ENCODE peak calls at places on chromosome 9, in ten cellular contexts. N, Q, O, M, F, D, K, T, H and L are unnamed samples.
A peak's percentile ranks its signal among the peaks of the same experiment; 100 is the strongest.

GRCh38 chr9:120386390-120387131 is 193.4 kb downstream of the CDK5RAP2 start:
- DNase-seq in M (no peak), F (no peak), D (no peak), H (peak; percentile 60), O (no peak), N (no peak), Q (no peak), K (peak; percentile 85), T (no peak), L (no peak)

GRCh38 chr9:90342607-90343006 is 300.0 kb downstream of the DIRAS2 start:
- DNase-seq in D (no peak), Q (no peak), F (no peak), T (no peak), M (no peak), O (no peak), H (no peak), K (no peak), N (no peak), L (no peak)

GRCh38 chr9:136582977-136583735 is 37.3 kb upstream of the NOTCH1 start:
- DNase-seq in H (no peak), K (no peak), D (no peak), F (no peak), O (no peak), M (no peak), N (peak; percentile 95), Q (no peak), T (no peak), L (no peak)

GRCh38 chr9:133470988-133471387 is 7.9 kb downstream of the SLC2A6 start:
- DNase-seq in M (no peak), F (no peak), K (no peak), D (no peak), O (no peak), Q (no peak), H (no peak), T (no peak), N (no peak), L (no peak)

GRCh38 chr9:18396102-18396728 is 77.7 kb upstream of the ADAMTSL1 start:
- DNase-seq in K (peak; percentile 70), D (peak; percentile 30), Q (no peak), T (no peak), M (no peak), H (peak; percentile 54), O (peak; percentile 15), F (peak; percentile 34), N (peak; percentile 27), L (no peak)

GRCh38 chr9:37311938-37312730 is 110.4 kb upstream of the GRHPR start:
- DNase-seq in Q (no peak), D (peak; percentile 59), F (peak; percentile 83), N (no peak), H (peak; percentile 77), T (no peak), K (no peak), O (peak; percentile 28), M (no peak), L (peak; percentile 69)

GRCh38 chr9:38651400-38652042 is 31.1 kb upstream of the ANKRD18A start:
- DNase-seq in K (no peak), Q (no peak), F (no peak), M (no peak), H (no peak), N (no peak), D (no peak), O (no peak), T (no peak), L (no peak)

GRCh38 chr9:92762781-92763708 is 1.6 kb downstream of the BICD2 start:
- DNase-seq in N (no peak), T (no peak), F (no peak), D (no peak), O (no peak), H (no peak), M (no peak), Q (no peak), K (no peak), L (no peak)

GRCh38 chr9:77893706-77894105 is 137.9 kb downstream of the GNAQ start:
- DNase-seq in K (no peak), F (no peak), O (no peak), D (no peak), N (no peak), Q (no peak), M (no peak), T (no peak), H (no peak), L (no peak)

GRCh38 chr9:129761293-129761900 is 8.6 kb upstream of the PTGES start:
- DNase-seq in N (no peak), T (no peak), K (no peak), M (peak; percentile 37), F (peak; percentile 62), O (peak; percentile 61), H (peak; percentile 88), Q (no peak), D (peak; percentile 60), L (no peak)

GRCh38 chr9:2087500-2088313 is 72.6 kb downstream of the SMARCA2 start:
- DNase-seq in H (peak; percentile 71), T (no peak), Q (no peak), O (peak; percentile 31), N (peak; percentile 39), F (peak; percentile 58), K (no peak), D (peak; percentile 43), M (no peak), L (peak; percentile 4)

GRCh38 chr9:134872482-134873231 is 8.0 kb upstream of the FCN2 start:
- DNase-seq in Q (no peak), K (no peak), M (no peak), F (no peak), D (no peak), T (no peak), O (no peak), H (no peak), N (no peak), L (no peak)

GRCh38 chr9:86766912-86767311 is 180.4 kb downstream of the GAS1 start:
- DNase-seq in D (peak; percentile 69), K (no peak), Q (no peak), T (no peak), F (peak; percentile 94), O (peak; percentile 92), N (peak; percentile 12), H (peak; percentile 88), M (no peak), L (peak; percentile 73)

GRCh38 chr9:2242778-2243395 is 227.7 kb downstream of the SMARCA2 start:
- DNase-seq in K (peak; percentile 52), F (peak; percentile 33), O (no peak), T (no peak), M (no peak), Q (peak; percentile 14), H (peak; percentile 13), N (no peak), D (no peak), L (no peak)

GRCh38 chr9:131969469-131969989 is 110.1 kb downstream of the MED27 start:
- DNase-seq in O (no peak), T (no peak), M (no peak), N (no peak), Q (no peak), K (peak; percentile 15), H (no peak), F (no peak), D (no peak), L (no peak)

GRCh38 chr9:72749276-72749675 is 203.6 kb downstream of the ALDH1A1 start:
- DNase-seq in H (no peak), T (no peak), Q (no peak), N (no peak), F (no peak), O (no peak), M (no peak), K (no peak), D (no peak), L (no peak)

GRCh38 chr9:17614929-17615328 is 36.1 kb downstream of the SH3GL2 start:
- DNase-seq in N (no peak), K (no peak), F (no peak), M (no peak), Q (no peak), D (no peak), T (no peak), O (no peak), H (peak; percentile 4), L (no peak)

GRCh38 chr9:137037035-137037434 is 5.1 kb upstream of the FUT7 start:
- DNase-seq in N (no peak), Q (no peak), T (no peak), K (no peak), F (no peak), H (no peak), D (no peak), M (no peak), O (no peak), L (no peak)

GRCh38 chr9:107737987-107738743 is 248.6 kb upstream of the KLF4 start:
- DNase-seq in O (peak; percentile 91), Q (no peak), N (no peak), T (no peak), F (peak; percentile 93), M (no peak), H (peak; percentile 98), K (peak; percentile 18), D (peak; percentile 61), L (peak; percentile 8)

GRCh38 chr9:68751556-68751955 is 46.5 kb downstream of the PIP5K1B start:
- DNase-seq in H (peak; percentile 61), K (no peak), O (no peak), Q (no peak), N (no peak), D (no peak), T (no peak), M (no peak), F (no peak), L (no peak)

GRCh38 chr9:78366827-78367226 is 69.9 kb downstream of the PSAT1 start:
- DNase-seq in K (no peak), F (no peak), O (no peak), T (no peak), M (no peak), H (no peak), D (no peak), N (no peak), Q (no peak), L (no peak)

GRCh38 chr9:35891649-35892048 is 14.4 kb upstream of the HRCT1 start:
- DNase-seq in K (no peak), H (no peak), D (no peak), O (peak; percentile 48), M (no peak), N (no peak), Q (no peak), T (no peak), F (no peak), L (no peak)

GRCh38 chr9:111372297-111372696 is 42.3 kb upstream of the OR2K2 start:
- DNase-seq in N (no peak), M (no peak), T (no peak), O (no peak), K (no peak), F (no peak), Q (no peak), H (no peak), D (no peak), L (no peak)

GRCh38 chr9:99103054-99103453 is 1.9 kb upstream of the TGFBR1 start:
- DNase-seq in Q (no peak), D (no peak), N (no peak), O (no peak), K (no peak), M (no peak), T (no peak), H (no peak), F (no peak), L (no peak)

GRCh38 chr9:99299214-99300102 is 77.4 kb downstream of the SEC61B start:
- DNase-seq in M (no peak), Q (no peak), H (peak; percentile 77), T (no peak), O (peak; percentile 84), F (peak; percentile 63), D (peak; percentile 66), K (no peak), N (peak; percentile 5), L (peak; percentile 54)